ENCODE peak calls at places on chromosomes 7 and 10, in four cellular contexts. E is A549, G is tibial artery, W is esophagus squamous epithelium. K is an unnamed sample.

GRCh38 chr7:129468547-129468946 is 33.8 kb upstream of the SMKR1 start:
- DNase-seq in E (no peak), G (no peak), W (no peak), K (no peak)

GRCh38 chr7:36128448-36129047 is 24.5 kb upstream of the EEPD1 start:
- DNase-seq in E (peak), G (peak), W (no peak), K (peak)

GRCh38 chr7:74253975-74254857 is at the start of gene RFC2:
- DNase-seq in E (peak), G (peak), W (peak), K (peak)

GRCh38 chr10:89134963-89135362 is 72.2 kb downstream of the CH25H start:
- DNase-seq in E (no peak), G (no peak), W (no peak), K (no peak)

GRCh38 chr10:45418859-45419672 is 45.0 kb downstream of the ALOX5 start:
- DNase-seq in E (no peak), G (peak), W (no peak), K (no peak)

GRCh38 chr7:32415936-32416335 is 74.2 kb downstream of the LSM5 start:
- DNase-seq in E (no peak), G (no peak), W (no peak), K (no peak)

GRCh38 chr7:102439963-102440795 is 6.8 kb downstream of the ORAI2 start:
- DNase-seq in E (peak), G (no peak), W (no peak), K (no peak)

GRCh38 chr7:5139998-5140397 is 50.0 kb upstream of the WIPI2 start:
- DNase-seq in E (peak), G (no peak), W (no peak), K (no peak)

GRCh38 chr7:22725585-22725984 is 1.4 kb upstream of the IL6 start:
- DNase-seq in E (peak), G (no peak), W (no peak), K (no peak)

GRCh38 chr10:102538811-102539210 is 35.0 kb downstream of the SUFU start:
- DNase-seq in E (no peak), G (peak), W (no peak), K (no peak)

DNA sequence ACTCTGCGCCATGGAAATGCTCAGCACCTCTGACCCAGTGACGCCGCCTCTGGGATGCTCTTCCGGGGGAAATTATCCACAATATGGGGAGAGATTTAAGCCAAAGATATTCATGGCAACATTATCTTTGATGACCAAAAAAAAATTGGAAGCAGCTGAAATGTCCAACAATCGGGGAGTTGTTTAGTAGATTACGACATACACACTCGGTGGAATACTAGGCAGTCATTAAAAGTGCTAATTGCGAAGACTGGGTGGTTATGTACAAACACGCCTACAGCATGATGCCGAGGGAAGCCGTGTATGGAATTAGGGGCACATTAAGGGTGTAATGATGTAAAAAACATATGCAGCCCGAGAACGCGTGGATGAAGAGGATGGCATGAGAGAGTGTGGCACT is 75.2 kb downstream of the UNCX start:
- DNase-seq in E (no peak), G (no peak), W (no peak), K (no peak)
- H3K4me3 ChIP-seq in E (no peak), G (no peak), W (no peak), K (no peak)

DNA sequence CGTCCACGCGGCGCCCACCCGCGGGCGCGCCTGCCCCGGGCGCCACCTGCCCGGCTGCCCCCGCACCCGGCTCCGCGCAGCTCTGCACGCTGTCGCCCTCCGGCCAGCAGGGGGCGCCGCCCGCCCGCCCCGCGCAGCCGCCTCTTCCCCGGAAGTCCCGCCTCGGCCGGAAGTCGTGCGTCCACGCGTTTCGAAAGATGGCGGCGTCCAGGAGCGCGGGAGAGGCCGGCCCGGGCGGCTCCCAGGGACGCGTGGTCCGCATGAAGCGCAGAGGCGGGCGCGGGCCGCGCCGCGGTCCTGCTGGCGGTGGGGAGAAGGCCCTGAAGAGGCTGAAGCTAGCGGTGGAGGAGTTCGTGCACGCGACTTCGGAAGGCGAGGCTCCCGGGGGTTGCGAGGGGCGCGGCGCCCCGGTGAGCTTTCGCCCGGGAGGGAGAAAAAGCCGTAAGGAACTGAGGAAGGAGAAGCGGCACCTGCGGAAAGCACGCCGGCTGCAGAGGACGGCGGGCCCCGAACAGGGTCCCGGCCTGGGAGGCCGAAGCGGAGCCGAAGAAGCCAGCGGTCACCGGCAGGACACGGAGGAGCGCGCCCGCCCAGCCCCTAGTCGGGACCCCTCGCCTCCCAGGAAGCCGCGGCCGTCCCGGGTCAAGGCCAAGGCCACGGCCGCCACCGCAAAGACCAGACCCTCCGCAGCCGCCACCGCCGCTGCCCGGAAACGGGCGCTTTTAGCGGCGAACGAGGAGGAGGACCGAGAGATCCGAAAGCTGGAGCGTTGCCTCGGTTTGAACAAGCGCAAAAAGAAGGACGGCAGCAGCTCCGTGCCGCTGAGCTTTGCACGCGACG is at the start of gene NOM1:
- DNase-seq in E (peak), G (peak), W (peak), K (no peak)
- TF ChIP-seq CTCF in E (peak), G (peak), W (peak), K (peak)

GRCh38 chr10:93435621-93436385 is 46.3 kb downstream of the MYOF start:
- DNase-seq in E (peak), G (no peak), W (no peak), K (no peak)

GRCh38 chr10:93437946-93438795 is 44.0 kb downstream of the MYOF start:
- DNase-seq in E (peak), G (no peak), W (no peak), K (no peak)

GRCh38 chr10:93436577-93436976 is 45.6 kb downstream of the MYOF start:
- DNase-seq in E (peak), G (peak), W (no peak), K (peak)

GRCh38 chr10:93438796-93439253 is 43.3 kb downstream of the MYOF start:
- DNase-seq in E (peak), G (no peak), W (no peak), K (no peak)

DNA sequence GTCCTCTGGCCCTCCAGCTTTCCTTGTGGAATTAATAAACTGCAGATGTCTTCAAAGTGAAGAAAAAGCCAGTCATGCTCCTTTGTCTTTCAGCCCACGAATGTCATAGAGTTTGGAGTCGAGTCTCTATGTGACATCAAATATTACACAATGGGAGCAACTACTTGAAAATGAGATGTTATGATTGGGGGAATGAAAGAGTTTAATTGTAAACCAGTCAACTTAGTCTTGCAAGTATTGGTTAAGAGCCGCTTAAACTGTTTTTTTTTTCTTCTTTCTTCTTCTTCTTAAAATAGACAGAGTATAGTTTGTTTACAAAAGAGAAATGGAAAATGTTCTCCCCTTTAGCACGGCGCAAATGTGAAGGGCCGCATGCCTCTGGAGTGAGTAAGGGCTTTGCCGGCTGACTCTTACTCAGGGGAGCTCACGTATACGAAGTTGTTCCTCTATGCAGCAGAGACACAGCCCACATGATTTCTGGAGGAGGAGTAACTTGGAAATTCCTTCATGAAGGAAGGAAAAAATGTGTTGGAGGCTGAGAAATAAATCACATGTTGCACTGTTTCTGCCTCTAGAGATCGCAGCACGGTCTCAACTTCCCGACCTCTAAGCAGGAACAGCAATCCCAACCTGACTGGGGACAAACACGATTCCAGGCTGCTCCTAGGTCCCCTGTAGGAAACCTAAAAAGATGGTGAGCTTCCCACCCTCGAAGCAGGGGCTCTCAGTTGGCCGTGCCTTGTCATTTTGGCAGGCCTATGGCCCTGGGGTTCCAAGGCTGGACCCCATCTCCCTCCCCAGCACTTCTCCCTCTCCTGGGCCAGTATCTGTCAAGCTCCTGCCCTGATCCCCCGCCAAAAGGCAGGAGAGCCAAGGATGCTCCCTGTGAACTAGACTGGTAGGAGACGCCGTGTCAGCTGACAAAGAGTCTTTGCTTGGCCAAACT is 44.9 kb downstream of the MYOF start:
- DNase-seq in E (peak), G (peak), W (no peak), K (peak)
- H3K4me3 ChIP-seq in E (peak), G (peak), W (peak), K (no peak)

GRCh38 chr10:69742356-69742695 is 59.4 kb upstream of the COL13A1 start:
- DNase-seq in E (no peak), G (no peak), W (no peak), K (no peak)

GRCh38 chr10:69741671-69742355 is 59.9 kb upstream of the COL13A1 start:
- DNase-seq in E (no peak), G (no peak), W (no peak), K (no peak)

GRCh38 chr10:69744971-69745370 is 56.7 kb upstream of the COL13A1 start:
- DNase-seq in E (no peak), G (no peak), W (no peak), K (no peak)

GRCh38 chr10:69741252-69741651 is 60.5 kb upstream of the COL13A1 start:
- DNase-seq in E (no peak), G (no peak), W (no peak), K (no peak)

DNA sequence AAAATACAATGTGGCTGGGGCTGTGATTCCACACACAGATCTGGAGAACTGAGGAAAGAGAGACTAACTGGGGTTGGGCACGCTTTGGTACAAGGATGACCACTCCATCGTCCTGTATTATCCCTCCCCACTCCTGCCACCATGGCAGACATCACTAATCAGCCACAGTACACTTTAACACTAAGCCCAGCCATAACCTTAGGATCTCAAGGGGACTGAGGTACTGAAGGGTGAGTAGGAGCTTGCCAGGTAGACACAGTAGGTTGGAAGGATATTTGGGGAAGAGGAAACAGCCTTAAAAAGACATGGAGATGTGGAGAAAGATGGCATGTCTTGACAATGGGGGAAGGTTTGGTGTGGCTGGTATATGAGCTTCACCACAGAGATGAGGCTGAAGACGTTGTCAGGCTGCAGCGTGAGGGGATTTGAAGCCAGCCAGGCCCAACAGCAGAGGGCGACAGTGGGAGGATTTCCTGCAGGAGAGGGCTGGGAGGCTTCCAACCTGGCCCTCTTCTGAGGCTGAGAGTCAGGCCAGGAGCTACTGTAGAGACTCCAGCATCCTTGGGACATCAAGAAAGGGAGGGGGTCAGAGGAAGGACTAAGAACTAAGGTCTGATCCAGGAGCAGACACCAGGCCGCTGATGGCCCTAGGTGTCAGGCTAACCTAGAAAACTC is 58.6 kb upstream of the COL13A1 start:
- DNase-seq in E (peak), G (no peak), W (no peak), K (no peak)
- TF ChIP-seq CTCF in E (peak), G (peak), W (peak), K (peak)